ENCODE peak calls at places on chromosomes 6 and 20, in four cellular contexts. B is H1, T is NCI-H1048, W is T-helper 2 cell. I is an unnamed sample.

GRCh38 chr6:36659271-36659670 is 19.2 kb upstream of the CDKN1A start:
- DNase-seq in T (no peak), B (no peak), W (no peak), I (no peak)

GRCh38 chr20:19964289-19965263 is 52.6 kb upstream of the NAA20 start:
- DNase-seq in B (no peak), W (no peak), T (no peak), I (no peak)

GRCh38 chr20:3896853-3897252 is 7.7 kb downstream of the PANK2 start:
- DNase-seq in T (no peak), B (no peak), W (no peak), I (no peak)

GRCh38 chr20:53919886-53920285 is 150.5 kb downstream of the BCAS1 start:
- DNase-seq in T (no peak), W (no peak), B (no peak), I (no peak)

GRCh38 chr20:47317127-47317895 is 39.2 kb downstream of the ZMYND8 start:
- DNase-seq in B (no peak), W (peak; percentile 66), T (no peak), I (no peak)

GRCh38 chr6:25302677-25303128 is 23.5 kb downstream of the CARMIL1 start:
- DNase-seq in T (no peak), W (no peak), B (no peak), I (no peak)

GRCh38 chr6:107144014-107144413 is 28.7 kb upstream of the BEND3 start:
- DNase-seq in T (no peak), B (no peak), W (no peak), I (no peak)

GRCh38 chr20:60242836-60243520 is 284.8 kb downstream of the CDH26 start:
- DNase-seq in T (no peak), W (no peak), B (no peak), I (no peak)

GRCh38 chr6:111418971-111419693 is 63.9 kb downstream of the REV3L start:
- DNase-seq in W (no peak), T (no peak), B (no peak), I (no peak)

GRCh38 chr6:105191351-105191750 is 11.5 kb upstream of the POPDC3 start:
- DNase-seq in W (no peak), T (no peak), B (no peak), I (no peak)

GRCh38 chr6:96939019-96939805 is 14.7 kb downstream of the KLHL32 start:
- DNase-seq in W (peak; percentile 43), T (no peak), B (no peak), I (no peak)

GRCh38 chr20:62025832-62026563 is 39.7 kb downstream of the TAF4 start:
- DNase-seq in W (no peak), B (no peak), T (no peak), I (no peak)

GRCh38 chr20:12394786-12395185 is 477.1 kb downstream of the BTBD3 start:
- DNase-seq in T (no peak), B (no peak), W (no peak), I (no peak)

GRCh38 chr6:112296122-112296521 is 41.8 kb upstream of the LAMA4 start:
- DNase-seq in T (no peak), W (peak; percentile 14), B (peak; percentile 46), I (peak; percentile 30)

GRCh38 chr6:4848382-4849068 is 72.3 kb downstream of the CDYL start:
- DNase-seq in T (no peak), B (no peak), W (no peak), I (no peak)

GRCh38 chr20:58987790-58988564 is 6.9 kb downstream of the NELFCD start:
- DNase-seq in T (no peak), B (no peak), W (no peak), I (no peak)

GRCh38 chr6:142537612-142538478 is 236.0 kb downstream of the ADGRG6 start:
- DNase-seq in W (no peak), B (peak; percentile 79), T (peak; percentile 12), I (peak; percentile 12)

GRCh38 chr6:166330612-166331011 is 11.7 kb downstream of the SFT2D1 start:
- DNase-seq in T (no peak), B (peak; percentile 84), W (no peak), I (peak; percentile 80)

GRCh38 chr6:154580397-154581135 is 70.1 kb upstream of the CNKSR3 start:
- DNase-seq in B (no peak), T (no peak), W (no peak), I (no peak)

GRCh38 chr6:100453701-100454521 is 10.8 kb downstream of the SIM1 start:
- DNase-seq in W (no peak), T (no peak), B (peak; percentile 76), I (no peak)

GRCh38 chr6:167472876-167473275 is 148.0 kb downstream of the TTLL2 start:
- DNase-seq in W (no peak), T (no peak), B (no peak), I (no peak)

GRCh38 chr6:38153076-38153475 is 333.5 kb downstream of the ZFAND3 start:
- DNase-seq in T (no peak), W (no peak), B (no peak), I (no peak)

GRCh38 chr6:73041051-73041450 is 184.2 kb downstream of the KHDC1L start:
- DNase-seq in T (no peak), W (no peak), B (no peak), I (no peak)

GRCh38 chr6:31031095-31031494 is 20.8 kb downstream of the MUC22 start:
- DNase-seq in T (no peak), W (no peak), B (no peak), I (no peak)

GRCh38 chr6:100472674-100473073 is 8.0 kb upstream of the SIM1 start:
- DNase-seq in W (peak; percentile 92), T (no peak), B (no peak), I (no peak)

GRCh38 chr6:53982361-53983050 is 128.7 kb upstream of the MLIP start:
- DNase-seq in T (no peak), B (no peak), W (no peak), I (no peak)

GRCh38 chr20:38804682-38805501 is 605 bp upstream of the PPP1R16B start:
- DNase-seq in B (no peak), T (no peak), W (peak; percentile 99), I (peak; percentile 85)

GRCh38 chr20:21048841-21049273 is 57.3 kb downstream of the LINC00237 start:
- DNase-seq in B (peak; percentile 96), T (no peak), W (peak; percentile 21), I (no peak)

GRCh38 chr6:142926494-142927273 is 18.3 kb downstream of the HIVEP2 start:
- DNase-seq in B (peak; percentile 76), T (no peak), W (peak; percentile 89), I (no peak)

GRCh38 chr6:84926171-84926570 is 161.8 kb upstream of the TBX18 start:
- DNase-seq in W (no peak), B (no peak), T (no peak), I (no peak)

GRCh38 chr20:731891-732560 is 36.3 kb downstream of the SLC52A3 start:
- DNase-seq in W (no peak), T (no peak), B (no peak), I (no peak)

GRCh38 chr6:145372671-145373123 is 362.6 kb downstream of the EPM2A start:
- DNase-seq in B (no peak), W (peak; percentile 87), T (no peak), I (no peak)

GRCh38 chr6:31836036-31836675 is 8.6 kb downstream of the HSPA1B start:
- DNase-seq in B (no peak), W (no peak), T (no peak), I (no peak)

GRCh38 chr6:26122402-26122792 is 35.2 kb downstream of the HFE start:
- DNase-seq in W (no peak), T (no peak), B (peak; percentile 56), I (peak; percentile 25)

GRCh38 chr20:43904195-43904594 is 10.5 kb upstream of the TOX2 start:
- DNase-seq in W (no peak), B (no peak), T (no peak), I (no peak)

GRCh38 chr6:37283786-37284185 is 25.8 kb upstream of the TMEM217 start:
- DNase-seq in T (no peak), B (no peak), W (no peak), I (no peak)

GRCh38 chr20:61857884-61858283 is 207.8 kb downstream of the TAF4 start:
- DNase-seq in W (no peak), B (no peak), T (no peak), I (no peak)

I was measured in iPS DF 19.7.